ENCODE peak calls at places on chromosomes 2 and 18, in four cellular contexts. P is lung, Y is HL-60, D is mesendoderm. E is an unnamed sample.

GRCh38 chr2:215409331-215410127 is 26.3 kb downstream of the FN1 start:
- DNase-seq in Y (no peak), P (no peak), D (no peak), E (no peak)

GRCh38 chr2:8004250-8004681 is 677.6 kb upstream of the ID2 start:
- DNase-seq in D (peak), Y (peak), P (no peak), E (no peak)

GRCh38 chr2:8794923-8795825 is 42.2 kb downstream of the KIDINS220 start:
- DNase-seq in P (no peak), Y (no peak), D (no peak), E (no peak)

GRCh38 chr2:239282448-239283287 is 118.2 kb downstream of the HDAC4 start:
- DNase-seq in D (no peak), P (no peak), Y (no peak), E (no peak)

GRCh38 chr2:125312342-125312741 is 1287.3 kb downstream of the CNTNAP5 start:
- DNase-seq in D (no peak), Y (no peak), P (no peak), E (no peak)

GRCh38 chr2:164992818-164993217 is 37.5 kb upstream of the SLC38A11 start:
- DNase-seq in P (peak), D (peak), Y (peak), E (no peak)

GRCh38 chr2:38146302-38146916 is 70.5 kb upstream of the CYP1B1 start:
- DNase-seq in P (no peak), Y (peak), D (peak), E (no peak)

GRCh38 chr2:164839914-164840457 is 1.6 kb downstream of the COBLL1 start:
- DNase-seq in D (no peak), P (no peak), Y (no peak), E (no peak)

GRCh38 chr2:177338177-177338721 is 54.3 kb upstream of the AGPS start:
- DNase-seq in D (peak), P (no peak), Y (no peak), E (no peak)

GRCh38 chr2:104852161-104852689 is 1.7 kb upstream of the POU3F3 start:
- DNase-seq in P (no peak), Y (no peak), D (peak), E (peak)

GRCh38 chr2:238670341-238670681 is 177.6 kb upstream of the TWIST2 start:
- DNase-seq in D (no peak), Y (no peak), P (no peak), E (no peak)

GRCh38 chr2:222102746-222103349 is 195.9 kb downstream of the PAX3 start:
- DNase-seq in Y (no peak), D (no peak), P (no peak), E (no peak)

GRCh38 chr18:55265916-55266488 is 306.7 kb upstream of the CCDC68 start:
- DNase-seq in D (peak), P (no peak), Y (no peak), E (no peak)

GRCh38 chr2:70921839-70922590 is 13.7 kb upstream of the ATP6V1B1 start:
- DNase-seq in Y (no peak), P (no peak), D (no peak), E (no peak)

GRCh38 chr2:9312591-9312990 is 106.0 kb downstream of the ASAP2 start:
- DNase-seq in D (no peak), Y (no peak), P (no peak), E (no peak)

GRCh38 chr2:198438326-198438725 is 633.9 kb downstream of the PLCL1 start:
- DNase-seq in P (no peak), Y (no peak), D (no peak), E (no peak)

GRCh38 chr2:88521445-88522070 is 69.1 kb upstream of the FOXI3 start:
- DNase-seq in P (no peak), Y (no peak), D (no peak), E (no peak)

GRCh38 chr2:76415821-76416220 is 705.1 kb upstream of the GCFC2 start:
- DNase-seq in Y (peak), D (no peak), P (no peak), E (peak)

GRCh38 chr2:42101641-42102605 is 54.1 kb downstream of the PKDCC start:
- DNase-seq in D (peak), P (peak), Y (peak), E (no peak)

GRCh38 chr2:3787768-3788167 is 84.4 kb downstream of the DCDC2C start:
- DNase-seq in P (no peak), D (no peak), Y (no peak), E (no peak)

GRCh38 chr18:37566479-37567060 is 972 bp upstream of the CELF4 start:
- DNase-seq in Y (no peak), D (no peak), P (no peak), E (no peak)

GRCh38 chr18:12312936-12313335 is 4.9 kb downstream of the TUBB6 start:
- DNase-seq in Y (no peak), D (no peak), P (no peak), E (no peak)

GRCh38 chr2:152411154-152411553 is 76.2 kb downstream of the FMNL2 start:
- DNase-seq in P (no peak), Y (peak), D (peak), E (no peak)

GRCh38 chr2:149037851-149038250 is 648 bp upstream of the LYPD6B start:
- DNase-seq in P (no peak), Y (no peak), D (no peak), E (no peak)

GRCh38 chr2:134796373-134796772 is 42.0 kb upstream of the ACMSD start:
- DNase-seq in P (no peak), Y (no peak), D (no peak), E (no peak)

GRCh38 chr2:129930451-129930850 is 49.0 kb upstream of the RAB6C start:
- DNase-seq in P (no peak), Y (no peak), D (no peak), E (no peak)

GRCh38 chr18:54150226-54150625 is 74.2 kb downstream of the MBD2 start:
- DNase-seq in D (peak), P (no peak), Y (no peak), E (no peak)

GRCh38 chr2:44938287-44939073 is 3.0 kb upstream of the SIX3 start:
- DNase-seq in Y (no peak), D (peak), P (no peak), E (no peak)

GRCh38 chr2:74575320-74575719 is 20.8 kb downstream of the DOK1 start:
- DNase-seq in P (no peak), D (no peak), Y (no peak), E (no peak)

DNA sequence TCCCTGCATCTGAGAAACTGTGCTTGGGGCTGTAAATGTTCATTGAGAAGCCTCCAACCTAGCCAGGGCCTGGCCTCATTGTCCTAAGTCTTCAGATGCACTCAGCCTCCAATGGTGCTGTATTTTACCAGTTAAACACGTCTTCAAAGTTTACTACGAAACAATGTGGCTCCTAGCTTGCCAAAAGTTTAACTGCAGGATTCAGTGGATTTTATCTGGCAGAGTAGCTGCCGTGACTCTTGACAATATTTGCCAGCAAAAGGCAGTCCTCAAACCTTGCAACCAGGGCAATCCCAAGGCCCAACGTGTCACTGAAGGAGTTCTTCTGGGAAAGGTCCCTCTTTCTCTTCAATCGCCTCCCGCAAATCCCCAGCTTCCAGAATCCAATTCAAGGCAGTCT is 1.1 kb downstream of the PID1 start:
- DNase-seq in P (no peak), D (peak), Y (no peak), E (no peak)
- H3K27ac ChIP-seq in P (no peak), D (no peak), Y (no peak), E (no peak)

GRCh38 chr18:31270578-31270977 is 47.4 kb upstream of the DSG1 start:
- DNase-seq in D (no peak), Y (no peak), P (no peak), E (no peak)
- H3K27ac ChIP-seq in D (no peak), Y (no peak), P (no peak), E (no peak)

GRCh38 chr2:240992572-240993291 is 5.7 kb upstream of the SNED1 start:
- DNase-seq in P (no peak), Y (no peak), D (no peak), E (no peak)
- H3K27ac ChIP-seq in P (no peak), Y (no peak), D (no peak), E (peak)

GRCh38 chr18:2723207-2723606 is 67.7 kb downstream of the SMCHD1 start:
- DNase-seq in P (no peak), D (peak), Y (no peak), E (no peak)
- H3K27ac ChIP-seq in P (no peak), D (no peak), Y (no peak), E (no peak)

GRCh38 chr18:79524181-79525078 is 128.7 kb downstream of the NFATC1 start:
- DNase-seq in P (no peak), Y (peak), D (no peak), E (no peak)
- H3K27ac ChIP-seq in P (no peak), Y (peak), D (no peak), E (no peak)

GRCh38 chr18:3402962-3403585 is 46.9 kb upstream of the TGIF1 start:
- DNase-seq in Y (no peak), D (peak), P (no peak), E (no peak)

GRCh38 chr18:3410273-3410672 is 39.7 kb upstream of the TGIF1 start:
- DNase-seq in P (no peak), D (no peak), Y (no peak), E (no peak)

GRCh38 chr18:3401669-3402620 is 48.0 kb upstream of the TGIF1 start:
- DNase-seq in Y (no peak), D (no peak), P (no peak), E (no peak)

GRCh38 chr18:3409811-3410210 is 40.2 kb upstream of the TGIF1 start:
- DNase-seq in P (no peak), D (no peak), Y (no peak), E (no peak)

GRCh38 chr18:3405713-3406112 is 44.3 kb upstream of the TGIF1 start:
- DNase-seq in D (no peak), Y (peak), P (no peak), E (no peak)
- H3K27ac ChIP-seq in D (no peak), Y (no peak), P (no peak), E (no peak)

GRCh38 chr2:34806891-34807290 is 1207.8 kb upstream of the FAM98A start:
- DNase-seq in D (no peak), Y (no peak), P (no peak), E (no peak)
- H3K27ac ChIP-seq in D (no peak), Y (no peak), P (no peak), E (no peak)

GRCh38 chr2:16629770-16630169 is 35.9 kb downstream of the CYRIA start:
- DNase-seq in D (no peak), Y (no peak), P (no peak), E (no peak)

GRCh38 chr2:16626497-16626896 is 39.1 kb downstream of the CYRIA start:
- DNase-seq in D (no peak), Y (no peak), P (peak), E (no peak)

GRCh38 chr2:16629044-16629443 is 36.6 kb downstream of the CYRIA start:
- DNase-seq in D (no peak), Y (no peak), P (no peak), E (no peak)

GRCh38 chr2:16626997-16627605 is 38.5 kb downstream of the CYRIA start:
- DNase-seq in P (no peak), Y (no peak), D (no peak), E (no peak)

DNA sequence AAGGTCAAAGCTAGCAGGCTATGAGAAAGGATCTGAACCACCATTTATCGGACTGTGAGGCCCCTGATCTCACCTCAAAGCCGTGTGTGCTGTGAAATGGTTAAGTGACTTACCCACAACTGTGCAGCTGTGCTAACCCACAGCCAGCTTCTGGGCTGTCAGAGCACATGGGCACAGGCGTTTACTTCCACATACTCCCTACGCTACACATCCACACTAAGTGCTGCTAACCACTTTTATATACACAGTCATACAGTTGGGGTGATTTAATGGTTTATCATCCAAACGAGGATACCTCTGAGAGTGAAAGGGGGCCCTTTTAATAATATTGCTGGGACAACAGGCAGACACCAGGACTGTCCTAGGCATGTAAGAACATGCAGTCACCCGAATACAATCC is 37.3 kb downstream of the CYRIA start:
- DNase-seq in P (no peak), D (no peak), Y (peak), E (no peak)
- H3K27ac ChIP-seq in P (no peak), D (no peak), Y (peak), E (no peak)

DNA sequence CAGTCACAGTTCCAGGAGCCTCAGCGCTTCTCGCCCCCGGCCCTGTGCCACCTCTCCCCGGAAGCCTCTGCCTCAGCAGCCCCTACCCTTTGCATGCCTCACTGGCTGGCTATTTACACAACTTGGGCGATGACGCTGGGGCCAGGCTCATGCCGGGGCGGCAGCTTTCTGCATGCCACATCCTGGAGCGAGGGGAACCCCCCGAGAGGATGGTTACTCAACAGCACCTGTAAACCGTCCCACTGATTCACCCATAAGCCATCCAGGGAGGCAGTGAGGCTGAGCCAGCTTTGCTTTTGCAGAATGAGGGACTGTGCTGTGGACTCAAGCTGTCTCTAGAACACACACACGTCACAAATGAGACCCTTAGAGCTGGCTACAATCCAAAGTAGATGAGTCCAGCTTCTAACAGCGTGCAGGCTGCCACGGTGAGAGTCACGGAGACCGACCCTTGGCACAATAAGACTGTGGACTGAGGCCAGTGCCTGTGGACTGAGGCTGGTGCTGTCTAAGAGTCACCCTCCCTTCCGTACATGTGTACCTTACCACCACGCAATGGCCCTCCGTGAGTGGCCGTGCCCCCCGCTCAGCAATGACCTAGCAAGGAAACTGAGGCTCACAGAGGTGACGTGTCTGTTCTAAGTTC is 45.6 kb upstream of the ODC1 start:
- DNase-seq in P (peak), D (no peak), Y (peak), E (no peak)
- H3K27ac ChIP-seq in P (no peak), D (no peak), Y (no peak), E (no peak)

GRCh38 chr2:29162204-29162928 is 47.2 kb downstream of the CLIP4 start:
- DNase-seq in Y (no peak), P (no peak), D (no peak), E (no peak)

GRCh38 chr2:29166237-29166630 is 51.0 kb downstream of the CLIP4 start:
- DNase-seq in D (no peak), P (no peak), Y (no peak), E (no peak)

GRCh38 chr2:29166640-29167039 is 51.4 kb downstream of the CLIP4 start:
- DNase-seq in P (no peak), D (no peak), Y (no peak), E (no peak)

GRCh38 chr2:29165362-29166236 is 50.4 kb downstream of the CLIP4 start:
- DNase-seq in P (no peak), Y (no peak), D (peak), E (no peak)

DNA sequence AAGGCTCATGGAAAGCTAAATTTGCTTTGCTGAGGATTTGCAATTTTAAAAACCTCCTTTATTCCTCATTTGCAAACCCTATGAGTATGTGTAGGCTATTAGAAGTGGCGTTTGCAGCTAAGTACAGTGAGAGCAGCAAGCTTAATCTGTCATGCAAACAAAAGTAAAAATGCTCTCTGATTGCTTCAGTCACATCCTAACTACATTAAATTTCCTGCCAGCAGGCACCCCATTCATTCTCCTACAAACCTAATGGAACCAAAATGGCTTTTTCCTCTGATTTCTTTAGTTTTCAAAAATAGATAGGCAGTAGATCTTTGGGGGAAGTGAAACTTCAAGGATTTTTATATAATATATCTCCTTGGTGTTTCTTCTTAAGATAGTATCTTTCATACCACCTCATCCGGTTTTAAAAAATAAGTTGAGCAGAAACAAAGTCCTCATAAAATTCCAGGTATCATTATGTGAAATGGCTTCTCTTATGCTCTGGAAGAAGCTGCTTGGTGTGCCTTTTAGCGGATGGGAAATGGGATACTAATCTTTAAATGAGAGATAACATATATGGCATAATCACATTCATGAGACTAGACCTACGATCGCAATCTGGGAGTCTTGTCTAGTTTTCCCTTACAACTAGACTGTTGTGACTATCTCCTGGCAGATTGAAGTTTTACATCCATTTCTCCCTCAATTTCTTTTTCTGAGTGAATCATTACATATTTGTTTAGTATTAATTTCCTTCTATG is 49.1 kb downstream of the CLIP4 start:
- DNase-seq in P (no peak), D (no peak), Y (no peak), E (no peak)
- H3K27ac ChIP-seq in P (no peak), D (no peak), Y (no peak), E (no peak)